ENCODE peak calls at places on chromosomes 11 and 22, in four cellular contexts. U is GM12878, H is H1, Z is K562. W is an unnamed sample.

GRCh38 chr22:20141186-20142077 is 9.4 kb downstream of the CCDC188 start:
- DNase-seq in U (no peak), Z (no peak), H (no peak), W (no peak)

GRCh38 chr11:10329935-10330334 is 25.1 kb downstream of the ADM start:
- DNase-seq in U (no peak), H (no peak), Z (no peak), W (no peak)

GRCh38 chr22:32334640-32335365 is 22.9 kb upstream of the RFPL3 start:
- DNase-seq in U (no peak), Z (no peak), H (peak; percentile 34), W (no peak)

GRCh38 chr22:25420925-25421904 is 143.3 kb upstream of the GRK3 start:
- DNase-seq in H (peak; percentile 70), Z (no peak), U (no peak), W (peak; percentile 64)

GRCh38 chr11:132062031-132062430 is 691.6 kb downstream of the NTM start:
- DNase-seq in H (no peak), U (no peak), Z (no peak), W (no peak)

GRCh38 chr11:63884191-63884590 is 32.8 kb downstream of the RCOR2 start:
- DNase-seq in U (no peak), H (no peak), Z (no peak), W (no peak)

GRCh38 chr22:32788884-32789624 is 12.5 kb upstream of the TIMP3 start:
- DNase-seq in U (no peak), Z (no peak), H (no peak), W (no peak)

GRCh38 chr11:32188785-32189184 is 97.9 kb downstream of the RCN1 start:
- DNase-seq in Z (peak; percentile 6), U (no peak), H (no peak), W (no peak)

GRCh38 chr22:19962909-19963806 is 21.5 kb upstream of the TXNRD2 start:
- DNase-seq in U (no peak), H (peak; percentile 74), Z (no peak), W (no peak)

GRCh38 chr11:116044946-116045345 is 540.7 kb upstream of the CADM1 start:
- DNase-seq in H (no peak), U (no peak), Z (no peak), W (no peak)

GRCh38 chr11:69305885-69306540 is 12.1 kb downstream of the MYEOV start:
- DNase-seq in Z (no peak), U (no peak), H (no peak), W (no peak)

GRCh38 chr11:66032962-66033735 is 6.9 kb upstream of the CATSPER1 start:
- DNase-seq in Z (no peak), U (no peak), H (no peak), W (no peak)

GRCh38 chr11:104146421-104146820 is 17.5 kb downstream of the PDGFD start:
- DNase-seq in H (no peak), U (no peak), Z (no peak), W (no peak)

GRCh38 chr22:33299245-33299956 is 241.2 kb upstream of the SYN3 start:
- DNase-seq in H (no peak), Z (no peak), U (peak; percentile 95), W (no peak)

GRCh38 chr11:66371627-66372415 is at the start of gene SLC29A2:
- DNase-seq in U (peak; percentile 61), H (peak; percentile 94), Z (peak; percentile 96), W (peak; percentile 91)

GRCh38 chr11:107704432-107704831 is 7.4 kb downstream of the SLN start:
- DNase-seq in H (no peak), U (no peak), Z (no peak), W (no peak)

GRCh38 chr11:19962053-19962794 is 198.1 kb downstream of the DBX1 start:
- DNase-seq in U (no peak), H (no peak), Z (no peak), W (no peak)

GRCh38 chr22:49101225-49101624 is 726.4 kb downstream of the BRD1 start:
- DNase-seq in Z (no peak), H (no peak), U (no peak), W (no peak)

GRCh38 chr11:62895501-62895900 is 14.8 kb downstream of the SLC3A2 start:
- DNase-seq in H (no peak), Z (no peak), U (no peak), W (no peak)

GRCh38 chr11:80103149-80103859 is 662.5 kb upstream of the TENM4 start:
- DNase-seq in Z (no peak), H (no peak), U (no peak), W (no peak)

DNA sequence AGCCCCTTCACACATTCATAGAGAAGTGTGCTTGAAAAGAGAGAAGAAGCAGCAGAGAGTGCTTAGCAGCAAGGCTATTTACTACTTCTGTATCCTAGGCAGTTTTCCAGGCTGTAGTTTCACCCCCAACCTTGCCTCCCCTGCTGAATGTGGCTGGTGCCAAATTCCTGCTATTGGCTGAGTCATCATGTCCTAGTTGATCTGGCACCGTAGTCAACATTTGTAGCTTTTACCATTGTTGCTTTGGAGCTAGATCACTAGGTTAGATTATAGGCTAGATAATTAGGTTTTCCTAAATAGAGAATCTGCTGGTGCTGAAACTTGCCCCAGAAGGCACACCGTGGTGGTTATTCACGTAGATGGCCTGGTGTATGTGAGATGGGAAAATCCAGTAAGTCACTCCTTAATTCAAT is 32.7 kb downstream of the ARHGAP42 start:
- DNase-seq in H (no peak), Z (peak; percentile 25), U (no peak), W (no peak)
- TF ChIP-seq NRF1 in H (no peak), Z (no peak), U (no peak), W (no peak)

GRCh38 chr22:22881116-22882032 is 6.2 kb upstream of the IGLL5 start:
- DNase-seq in Z (no peak), U (no peak), H (no peak), W (peak; percentile 79)
- TF ChIP-seq NRF1 in Z (no peak), U (no peak), H (no peak), W (no peak)

DNA sequence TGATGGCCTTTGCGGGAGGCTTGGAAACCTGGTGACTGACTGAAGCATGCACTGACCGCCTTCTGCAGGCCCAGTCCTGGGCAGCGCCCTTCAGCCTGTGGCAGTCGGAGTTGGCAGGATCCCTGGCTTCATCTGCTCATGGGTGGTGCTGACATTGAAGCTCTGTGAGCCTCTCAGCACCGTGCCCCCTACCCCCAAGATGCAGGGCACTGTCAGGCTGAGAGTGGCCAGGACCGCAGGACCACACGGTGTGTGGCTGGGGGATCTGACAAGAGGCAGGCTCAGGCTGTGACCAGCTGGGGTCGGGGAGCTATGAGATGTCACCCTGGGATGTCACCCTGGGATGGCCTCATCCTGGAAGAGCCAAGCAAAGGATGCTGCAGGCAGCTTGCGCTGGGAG is 32.7 kb downstream of the TBC1D22A start:
- DNase-seq in Z (no peak), H (no peak), U (no peak), W (no peak)
- TF ChIP-seq NRF1 in Z (no peak), H (no peak), U (no peak), W (no peak)

DNA sequence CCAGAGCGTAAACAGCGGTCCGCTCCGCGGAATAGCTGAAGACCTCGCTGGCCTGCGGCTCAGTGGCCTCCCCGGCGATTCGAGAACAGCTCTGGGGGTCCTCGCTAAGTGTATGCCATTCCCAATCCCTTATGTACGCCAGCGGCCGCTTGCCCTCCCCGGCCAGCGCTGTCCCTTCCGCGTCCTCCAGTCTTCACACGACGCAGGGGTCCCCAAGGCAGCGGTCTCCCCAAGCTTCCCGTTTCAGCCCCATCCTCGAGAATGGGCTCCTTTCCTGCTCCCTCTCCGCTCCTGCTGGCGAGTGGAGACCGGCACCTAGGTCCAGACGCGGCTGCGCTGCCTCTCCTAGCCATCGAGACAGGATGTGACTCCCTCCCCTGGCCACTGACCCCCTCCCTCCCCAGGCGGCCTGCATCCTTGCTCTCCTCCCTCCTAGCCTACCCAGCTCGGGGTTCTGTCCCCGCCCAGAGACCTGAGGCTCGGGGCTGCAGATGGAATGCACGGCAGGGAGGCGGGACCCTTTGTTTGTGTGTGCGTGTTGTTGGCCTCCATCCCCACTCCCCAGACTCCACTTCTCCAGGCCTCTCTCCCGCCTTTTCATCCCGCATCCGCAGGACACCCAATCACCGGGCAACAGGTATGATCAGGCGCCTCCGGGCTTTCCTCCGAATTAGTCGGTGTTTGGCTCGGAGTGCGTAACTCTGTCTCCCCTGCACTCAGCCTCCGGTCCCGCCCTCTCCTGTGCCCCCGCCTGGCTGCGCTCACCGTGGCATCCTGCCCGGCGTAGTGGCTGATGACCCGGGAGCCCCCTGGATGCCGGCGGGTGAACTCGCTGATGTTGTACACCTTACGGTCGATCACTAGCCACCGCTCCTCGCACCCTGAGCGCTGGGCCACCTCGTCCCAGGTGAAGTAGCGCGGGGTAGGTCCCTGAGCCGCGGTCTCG is 740 bp downstream of the FADS1 start:
- DNase-seq in Z (peak; percentile 84), U (no peak), H (peak; percentile 85), W (peak; percentile 81)
- TF ChIP-seq NRF1 in Z (no peak), U (no peak), H (no peak), W (no peak)

GRCh38 chr11:117605331-117605730 is 191.7 kb downstream of the DSCAML1 start:
- DNase-seq in Z (no peak), U (no peak), H (no peak), W (no peak)
- TF ChIP-seq NRF1 in Z (no peak), U (no peak), H (no peak), W (no peak)